ENCODE peak calls at places on chromosomes 3 and 15, in nine cellular contexts. F is OCI-M1; L is GM06990; P is endothelial cell; K is EH; S is thyroid gland; C is C1 segment of cervical spinal cord; W is NCI-H1930; T is stimulated activated CD8-positive, alpha-beta memory T cell treated with anti-CD3 and anti-CD28 coated beads, Interleukin-4, amount 100 ng/mL, for 24 hours. X is an unnamed sample.

GRCh38 chr15:37122703-37123102 is 22.4 kb upstream of the MEIS2 start:
- DNase-seq in F (no peak), L (no peak), P (no peak), K (no peak), S (no peak), C (no peak), W (no peak), T (no peak), X (no peak)

GRCh38 chr3:190516416-190516815 is 2.5 kb downstream of the IL1RAP start:
- DNase-seq in F (no peak), L (no peak), P (no peak), K (no peak), S (no peak), C (no peak), W (no peak), T (no peak), X (no peak)

GRCh38 chr3:142613491-142613890 is 17.3 kb downstream of the PLS1 start:
- DNase-seq in F (no peak), L (no peak), P (no peak), K (no peak), S (no peak), C (no peak), W (no peak), T (no peak), X (no peak)

GRCh38 chr15:78284758-78285157 is 14.7 kb downstream of the SKIC8 start:
- DNase-seq in F (no peak), L (no peak), P (no peak), K (no peak), S (no peak), C (no peak), W (no peak), T (no peak), X (no peak)

GRCh38 chr3:53009826-53010539 is 35.9 kb downstream of the SFMBT1 start:
- DNase-seq in F (no peak), L (no peak), P (no peak), K (no peak), S (no peak), C (no peak), W (no peak), T (no peak), X (no peak)

GRCh38 chr3:14902719-14903118 is 44.7 kb upstream of the NR2C2 start:
- DNase-seq in F (no peak), L (no peak), P (no peak), K (no peak), S (no peak), C (no peak), W (no peak), T (no peak), X (no peak)

GRCh38 chr15:57728436-57728835 is 21.9 kb downstream of the POLR2M start:
- DNase-seq in F (no peak), L (no peak), P (no peak), K (no peak), S (no peak), C (no peak), W (no peak), T (no peak), X (no peak)

GRCh38 chr15:55789066-55789660 is 46.2 kb upstream of the PRTG start:
- DNase-seq in F (peak; percentile 58), L (no peak), P (no peak), K (peak; percentile 22), S (peak; percentile 12), C (no peak), W (no peak), T (peak; percentile 31), X (no peak)

GRCh38 chr3:139299261-139300132 is 44.3 kb upstream of the MRPS22 start:
- DNase-seq in F (peak; percentile 89), L (no peak), P (no peak), K (peak; percentile 80), S (no peak), C (no peak), W (no peak), T (no peak), X (no peak)

GRCh38 chr15:82262422-82263026 is at the start of the genes EFL1 and SAXO2:
- DNase-seq in F (peak; percentile 94), L (peak; percentile 95), P (peak; percentile 87), K (peak; percentile 91), S (peak; percentile 88), C (peak; percentile 87), W (peak; percentile 65), T (peak; percentile 86), X (peak; percentile 83)

GRCh38 chr3:172617976-172618375 is 92.9 kb downstream of the NCEH1 start:
- DNase-seq in F (no peak), L (no peak), P (no peak), K (no peak), S (no peak), C (no peak), W (no peak), T (no peak), X (no peak)

GRCh38 chr3:194281766-194282165 is 69.4 kb downstream of the CPN2 start:
- DNase-seq in F (no peak), L (no peak), P (no peak), K (no peak), S (no peak), C (no peak), W (no peak), T (no peak), X (no peak)

GRCh38 chr3:174957581-174958001 is 98.5 kb downstream of the NAALADL2 start:
- DNase-seq in F (no peak), L (no peak), P (no peak), K (peak; percentile 86), S (no peak), C (no peak), W (no peak), T (no peak), X (no peak)

GRCh38 chr15:68725736-68726135 is 95.0 kb downstream of the ANP32A start:
- DNase-seq in F (no peak), L (no peak), P (peak; percentile 17), K (no peak), S (no peak), C (no peak), W (no peak), T (no peak), X (no peak)

GRCh38 chr15:87871738-87872315 is 384.7 kb downstream of the NTRK3 start:
- DNase-seq in F (no peak), L (no peak), P (no peak), K (peak; percentile 73), S (no peak), C (no peak), W (no peak), T (no peak), X (no peak)

GRCh38 chr3:55801676-55802075 is 314.6 kb upstream of the WNT5A start:
- DNase-seq in F (no peak), L (no peak), P (no peak), K (no peak), S (no peak), C (no peak), W (no peak), T (no peak), X (no peak)

GRCh38 chr15:53759333-53759975 is at the start of gene WDR72:
- DNase-seq in F (no peak), L (peak; percentile 0), P (peak; percentile 5), K (no peak), S (peak; percentile 81), C (no peak), W (no peak), T (no peak), X (no peak)

GRCh38 chr3:81891056-81891455 is 129.6 kb upstream of the GBE1 start:
- DNase-seq in F (no peak), L (no peak), P (no peak), K (no peak), S (no peak), C (no peak), W (peak; percentile 2), T (no peak), X (no peak)

GRCh38 chr3:194134231-194134756 is 1.7 kb upstream of the HES1 start:
- DNase-seq in F (peak; percentile 82), L (peak; percentile 86), P (peak; percentile 69), K (no peak), S (peak; percentile 65), C (peak; percentile 45), W (peak; percentile 41), T (peak; percentile 47), X (no peak)

GRCh38 chr15:44545934-44546802 is 9.2 kb downstream of the EIF3J start:
- DNase-seq in F (peak; percentile 36), L (peak; percentile 49), P (no peak), K (peak; percentile 63), S (no peak), C (no peak), W (no peak), T (no peak), X (no peak)

GRCh38 chr15:98714906-98715305 is 66.6 kb downstream of the IGF1R start:
- DNase-seq in F (no peak), L (no peak), P (no peak), K (no peak), S (no peak), C (no peak), W (no peak), T (no peak), X (no peak)

GRCh38 chr3:14606663-14607339 is 44.8 kb upstream of the CCDC174 start:
- DNase-seq in F (no peak), L (no peak), P (no peak), K (no peak), S (no peak), C (no peak), W (no peak), T (no peak), X (no peak)

GRCh38 chr3:49928511-49929017 is 1.0 kb downstream of the MON1A start:
- DNase-seq in F (no peak), L (no peak), P (no peak), K (no peak), S (peak; percentile 69), C (no peak), W (no peak), T (no peak), X (no peak)

GRCh38 chr3:43879166-43879565 is 188.4 kb downstream of the ABHD5 start:
- DNase-seq in F (peak; percentile 35), L (no peak), P (peak; percentile 30), K (no peak), S (peak; percentile 86), C (no peak), W (no peak), T (no peak), X (no peak)

GRCh38 chr3:124621498-124621897 is 108.8 kb upstream of the UMPS start:
- DNase-seq in F (peak; percentile 71), L (no peak), P (peak; percentile 34), K (peak; percentile 5), S (no peak), C (no peak), W (no peak), T (no peak), X (no peak)

GRCh38 chr3:196969660-196970546 is 1.3 kb upstream of the PIGZ start:
- DNase-seq in F (peak; percentile 72), L (peak; percentile 83), P (peak; percentile 86), K (peak; percentile 61), S (peak; percentile 39), C (no peak), W (peak; percentile 72), T (peak; percentile 55), X (no peak)

GRCh38 chr15:65805019-65805738 is 13.1 kb upstream of the DENND4A start:
- DNase-seq in F (peak; percentile 89), L (no peak), P (no peak), K (peak; percentile 49), S (no peak), C (no peak), W (no peak), T (no peak), X (no peak)

GRCh38 chr15:51090753-51091152 is 4.0 kb downstream of the TNFAIP8L3 start:
- DNase-seq in F (no peak), L (no peak), P (no peak), K (no peak), S (no peak), C (no peak), W (no peak), T (no peak), X (no peak)

GRCh38 chr15:34239151-34239761 is 14.4 kb downstream of the EMC4 start:
- DNase-seq in F (no peak), L (no peak), P (no peak), K (peak; percentile 97), S (no peak), C (no peak), W (no peak), T (no peak), X (no peak)

GRCh38 chr3:9965200-9965875 is 13.1 kb upstream of the PRRT3 start:
- DNase-seq in F (peak; percentile 31), L (no peak), P (no peak), K (no peak), S (no peak), C (no peak), W (no peak), T (no peak), X (no peak)

GRCh38 chr3:103295974-103296570 is 861.3 kb downstream of the ZPLD1 start:
- DNase-seq in F (peak; percentile 53), L (no peak), P (no peak), K (peak; percentile 38), S (no peak), C (no peak), W (no peak), T (no peak), X (no peak)

X was measured in substantia nigra.